ENCODE peak calls at places on chromosomes 6 and 20, in four cellular contexts. S is PC-3, L is heart right ventricle, W is cardiac fibroblast. E is an unnamed sample.

GRCh38 chr20:24001901-24002405 is 13.4 kb upstream of the GGTLC1 start:
- DNase-seq in L (no peak), S (no peak), W (no peak), E (no peak)

GRCh38 chr6:130841128-130841728 is 14.0 kb downstream of the SMLR1 start:
- DNase-seq in S (no peak), L (no peak), W (no peak), E (no peak)

GRCh38 chr20:18702736-18703135 is 110.8 kb upstream of the SCP2D1 start:
- DNase-seq in L (peak), W (peak), S (no peak), E (peak)

GRCh38 chr6:77011929-77012545 is 451.3 kb downstream of the HTR1B start:
- DNase-seq in W (no peak), L (no peak), S (no peak), E (no peak)

GRCh38 chr6:44257007-44257752 is at the start of gene SLC35B2:
- DNase-seq in L (peak), W (peak), S (peak), E (peak)

GRCh38 chr6:151963001-151963400 is 155.5 kb downstream of the ESR1 start:
- DNase-seq in L (no peak), S (no peak), W (no peak), E (no peak)

GRCh38 chr6:94367316-94367715 is 948.0 kb upstream of the EPHA7 start:
- DNase-seq in S (no peak), L (no peak), W (no peak), E (no peak)

GRCh38 chr6:34940030-34940434 is 51.0 kb downstream of the ANKS1A start:
- DNase-seq in L (no peak), S (no peak), W (peak), E (no peak)

GRCh38 chr6:157513004-157513603 is 132.1 kb downstream of the ZDHHC14 start:
- DNase-seq in W (no peak), L (no peak), S (no peak), E (no peak)

GRCh38 chr6:121691126-121691540 is 255.7 kb downstream of the GJA1 start:
- DNase-seq in S (no peak), W (no peak), L (no peak), E (no peak)

GRCh38 chr20:2005359-2005758 is 11.5 kb upstream of the PDYN start:
- DNase-seq in W (no peak), L (no peak), S (peak), E (peak)

GRCh38 chr6:8579372-8579771 is 144.0 kb upstream of the SLC35B3 start:
- DNase-seq in L (no peak), W (no peak), S (no peak), E (peak)

GRCh38 chr20:43384321-43384940 is 73.3 kb upstream of the SRSF6 start:
- DNase-seq in S (no peak), L (no peak), W (no peak), E (peak)

GRCh38 chr6:34055223-34055933 is 90.5 kb downstream of the GRM4 start:
- DNase-seq in L (peak), W (peak), S (peak), E (peak)

E was measured in epithelial cell of esophagus.